ENCODE peak calls at places on chromosome 21, in ten cellular contexts. W, O, D, V, E, H, C, T, X and L are unnamed samples.

GRCh38 chr21:44866780-44867179 is 6.7 kb downstream of the PTTG1IP start:
- DNase-seq in W (no peak), O (no peak), D (peak), V (no peak), E (no peak), H (no peak), C (no peak), T (no peak), X (peak), L (no peak)

GRCh38 chr21:41571938-41572510 is 64.1 kb upstream of the TMPRSS2 start:
- DNase-seq in W (no peak), O (no peak), D (peak), V (no peak), E (no peak), H (no peak), C (no peak), T (no peak), X (no peak), L (no peak)

GRCh38 chr21:25573409-25574206 is 33.7 kb downstream of the MRPL39 start:
- DNase-seq in W (no peak), O (no peak), D (peak), V (peak), E (no peak), H (no peak), C (peak), T (no peak), X (peak), L (peak)

GRCh38 chr21:25929859-25930520 is 195.2 kb downstream of the GABPA start:
- DNase-seq in W (no peak), O (no peak), D (peak), V (no peak), E (no peak), H (no peak), C (no peak), T (peak), X (peak), L (no peak)

GRCh38 chr21:38479641-38480515 is 18.4 kb downstream of the ERG start:
- DNase-seq in W (no peak), O (no peak), D (no peak), V (no peak), E (no peak), H (no peak), C (no peak), T (no peak), X (no peak), L (no peak)

GRCh38 chr21:36499578-36500471 is 19.9 kb upstream of the CLDN14 start:
- DNase-seq in W (no peak), O (no peak), D (peak), V (no peak), E (no peak), H (no peak), C (no peak), T (no peak), X (peak), L (no peak)

GRCh38 chr21:37792046-37792445 is 124.2 kb downstream of the KCNJ6 start:
- DNase-seq in W (no peak), O (no peak), D (peak), V (no peak), E (no peak), H (no peak), C (no peak), T (no peak), X (peak), L (no peak)

GRCh38 chr21:33121715-33122475 is 52.0 kb downstream of the OLIG1 start:
- DNase-seq in W (no peak), O (no peak), D (peak), V (no peak), E (no peak), H (no peak), C (peak), T (no peak), X (peak), L (no peak)

GRCh38 chr21:27206368-27206982 is 239.6 kb upstream of the ADAMTS5 start:
- DNase-seq in W (no peak), O (no peak), D (peak), V (no peak), E (no peak), H (no peak), C (no peak), T (no peak), X (no peak), L (no peak)

GRCh38 chr21:16205527-16205926 is 475.7 kb downstream of the USP25 start:
- DNase-seq in W (no peak), O (no peak), D (no peak), V (no peak), E (no peak), H (no peak), C (no peak), T (no peak), X (no peak), L (no peak)

GRCh38 chr21:34674467-34674866 is 5.7 kb downstream of the CLIC6 start:
- DNase-seq in W (no peak), O (no peak), D (no peak), V (no peak), E (no peak), H (no peak), C (no peak), T (no peak), X (no peak), L (no peak)

GRCh38 chr21:16608209-16608830 is 878.5 kb downstream of the USP25 start:
- DNase-seq in W (no peak), O (no peak), D (no peak), V (no peak), E (no peak), H (no peak), C (no peak), T (no peak), X (peak), L (no peak)

GRCh38 chr21:43735236-43736091 is 16.5 kb downstream of the PDXK start:
- DNase-seq in W (no peak), O (no peak), D (no peak), V (no peak), E (no peak), H (no peak), C (no peak), T (no peak), X (no peak), L (no peak)

GRCh38 chr21:25790122-25790951 is 55.6 kb downstream of the GABPA start:
- DNase-seq in W (no peak), O (no peak), D (peak), V (peak), E (no peak), H (no peak), C (peak), T (no peak), X (peak), L (peak)

GRCh38 chr21:34180826-34181359 is 107.5 kb downstream of the MRPS6 start:
- DNase-seq in W (no peak), O (no peak), D (no peak), V (peak), E (no peak), H (no peak), C (no peak), T (no peak), X (no peak), L (no peak)

GRCh38 chr21:46667191-46667734 is 31.8 kb downstream of the PRMT2 start:
- DNase-seq in W (no peak), O (no peak), D (peak), V (peak), E (peak), H (no peak), C (no peak), T (no peak), X (peak), L (no peak)

GRCh38 chr21:38903578-38904193 is 98.0 kb downstream of the ETS2 start:
- DNase-seq in W (no peak), O (no peak), D (no peak), V (no peak), E (no peak), H (no peak), C (no peak), T (no peak), X (no peak), L (no peak)

GRCh38 chr21:33265664-33266049 is 510 bp upstream of the IL10RB start:
- DNase-seq in W (no peak), O (no peak), D (peak), V (no peak), E (no peak), H (peak), C (peak), T (no peak), X (no peak), L (peak)

GRCh38 chr21:45618287-45618686 is 25.2 kb upstream of the PCBP3 start:
- DNase-seq in W (no peak), O (no peak), D (peak), V (no peak), E (no peak), H (peak), C (no peak), T (peak), X (peak), L (no peak)

GRCh38 chr21:15065381-15066230 is 806 bp upstream of the NRIP1 start:
- DNase-seq in W (peak), O (peak), D (peak), V (peak), E (peak), H (peak), C (peak), T (peak), X (peak), L (peak)

GRCh38 chr21:16517380-16517779 is 787.6 kb downstream of the USP25 start:
- DNase-seq in W (no peak), O (no peak), D (no peak), V (no peak), E (no peak), H (no peak), C (no peak), T (no peak), X (no peak), L (no peak)

GRCh38 chr21:18772404-18772803 is 368.8 kb upstream of the TMPRSS15 start:
- DNase-seq in W (no peak), O (no peak), D (no peak), V (no peak), E (no peak), H (no peak), C (no peak), T (no peak), X (no peak), L (no peak)

GRCh38 chr21:41742073-41742875 is 24.6 kb downstream of the RIPK4 start:
- DNase-seq in W (no peak), O (no peak), D (no peak), V (no peak), E (no peak), H (no peak), C (no peak), T (no peak), X (no peak), L (no peak)

GRCh38 chr21:28436286-28436932 is 556.3 kb downstream of the LTN1 start:
- DNase-seq in W (no peak), O (no peak), D (peak), V (no peak), E (no peak), H (no peak), C (no peak), T (no peak), X (peak), L (no peak)

GRCh38 chr21:39504230-39504629 is 52.5 kb downstream of the SH3BGR start:
- DNase-seq in W (no peak), O (no peak), D (no peak), V (no peak), E (no peak), H (no peak), C (no peak), T (no peak), X (no peak), L (no peak)

GRCh38 chr21:36976882-36977651 is 10.6 kb upstream of the HLCS start:
- DNase-seq in W (no peak), O (peak), D (peak), V (peak), E (no peak), H (no peak), C (peak), T (no peak), X (peak), L (no peak)

GRCh38 chr21:26136686-26137085 is 33.9 kb downstream of the APP start:
- DNase-seq in W (no peak), O (no peak), D (peak), V (no peak), E (no peak), H (no peak), C (no peak), T (no peak), X (no peak), L (no peak)

GRCh38 chr21:46597896-46598343 is 7.0 kb downstream of the S100B start:
- DNase-seq in W (no peak), O (no peak), D (no peak), V (no peak), E (no peak), H (peak), C (no peak), T (no peak), X (no peak), L (no peak)

GRCh38 chr21:32372755-32373154 is 20.1 kb downstream of the URB1 start:
- DNase-seq in W (no peak), O (no peak), D (peak), V (no peak), E (no peak), H (no peak), C (no peak), T (no peak), X (peak), L (no peak)

GRCh38 chr21:29382029-29382654 is 83.4 kb downstream of the BACH1 start:
- DNase-seq in W (no peak), O (no peak), D (peak), V (no peak), E (no peak), H (no peak), C (no peak), T (no peak), X (peak), L (no peak)

GRCh38 chr21:45305831-45306230 is 18.1 kb upstream of the POFUT2 start:
- DNase-seq in W (no peak), O (no peak), D (no peak), V (no peak), E (no peak), H (peak), C (no peak), T (no peak), X (peak), L (no peak)

GRCh38 chr21:36966846-36967657 is 583 bp upstream of the HLCS start:
- DNase-seq in W (no peak), O (peak), D (peak), V (no peak), E (no peak), H (peak), C (no peak), T (no peak), X (peak), L (no peak)

GRCh38 chr21:46457801-46458314 is 833 bp upstream of the DIP2A start:
- DNase-seq in W (no peak), O (no peak), D (peak), V (no peak), E (peak), H (peak), C (peak), T (peak), X (peak), L (peak)

GRCh38 chr21:38631171-38631570 is 132.9 kb upstream of the ERG start:
- DNase-seq in W (no peak), O (no peak), D (peak), V (no peak), E (no peak), H (no peak), C (no peak), T (no peak), X (peak), L (no peak)